ENCODE peak calls at places on chromosomes 3 and 15, in ten cellular contexts. U, D, P, E, Y, R, Z, J, V and K are unnamed samples.

GRCh38 chr15:58463815-58464697 is 32.3 kb downstream of the LIPC start:
- DNase-seq in U (no peak), P (no peak), Z (no peak), R (no peak), Y (no peak), V (no peak), D (no peak), E (no peak), J (no peak), K (no peak)

GRCh38 chr3:105829879-105830622 is 38.8 kb downstream of the CBLB start:
- DNase-seq in Y (no peak), E (no peak), Z (no peak), U (no peak), P (no peak), V (no peak), D (no peak), R (no peak), J (no peak), K (no peak)

GRCh38 chr3:42852443-42852842 is 23.2 kb downstream of the CYP8B1 start:
- DNase-seq in Y (no peak), R (no peak), U (no peak), V (no peak), E (no peak), D (no peak), Z (no peak), P (no peak), J (peak), K (no peak)

GRCh38 chr3:141860766-141861513 is 15.5 kb upstream of the ATP1B3 start:
- DNase-seq in P (no peak), Z (no peak), E (no peak), R (no peak), Y (no peak), J (no peak), U (no peak), V (no peak), D (no peak), K (no peak)

GRCh38 chr3:124597273-124597672 is 133.0 kb upstream of the UMPS start:
- DNase-seq in D (no peak), P (peak), U (no peak), E (no peak), J (no peak), Y (no peak), Z (no peak), R (no peak), V (no peak), K (no peak)

GRCh38 chr15:98878862-98879261 is 128.7 kb downstream of the PGPEP1L start:
- DNase-seq in Z (no peak), J (peak), D (no peak), Y (no peak), U (no peak), V (no peak), R (peak), P (no peak), E (no peak), K (no peak)

GRCh38 chr3:125043599-125044151 is 12.1 kb downstream of the HEG1 start:
- DNase-seq in R (no peak), U (no peak), V (peak), D (no peak), J (no peak), Z (no peak), Y (no peak), P (peak), E (no peak), K (no peak)

GRCh38 chr3:73365756-73366397 is 258.9 kb downstream of the PDZRN3 start:
- DNase-seq in Z (no peak), U (no peak), V (peak), R (peak), P (peak), E (no peak), Y (no peak), J (peak), D (no peak), K (no peak)

GRCh38 chr3:123421353-123422174 is 27.3 kb downstream of the ADCY5 start:
- DNase-seq in U (no peak), P (no peak), J (peak), E (no peak), V (no peak), D (no peak), R (peak), Z (no peak), Y (no peak), K (no peak)

GRCh38 chr15:100083572-100083971 is 258.2 kb downstream of the ADAMTS17 start:
- DNase-seq in U (no peak), Y (no peak), Z (no peak), D (no peak), J (peak), R (no peak), V (peak), E (no peak), P (no peak), K (no peak)

GRCh38 chr3:158711886-158712285 is 20.4 kb downstream of the RARRES1 start:
- DNase-seq in J (no peak), E (no peak), Y (no peak), V (no peak), Z (no peak), P (no peak), R (no peak), U (no peak), D (no peak), K (peak)

DNA sequence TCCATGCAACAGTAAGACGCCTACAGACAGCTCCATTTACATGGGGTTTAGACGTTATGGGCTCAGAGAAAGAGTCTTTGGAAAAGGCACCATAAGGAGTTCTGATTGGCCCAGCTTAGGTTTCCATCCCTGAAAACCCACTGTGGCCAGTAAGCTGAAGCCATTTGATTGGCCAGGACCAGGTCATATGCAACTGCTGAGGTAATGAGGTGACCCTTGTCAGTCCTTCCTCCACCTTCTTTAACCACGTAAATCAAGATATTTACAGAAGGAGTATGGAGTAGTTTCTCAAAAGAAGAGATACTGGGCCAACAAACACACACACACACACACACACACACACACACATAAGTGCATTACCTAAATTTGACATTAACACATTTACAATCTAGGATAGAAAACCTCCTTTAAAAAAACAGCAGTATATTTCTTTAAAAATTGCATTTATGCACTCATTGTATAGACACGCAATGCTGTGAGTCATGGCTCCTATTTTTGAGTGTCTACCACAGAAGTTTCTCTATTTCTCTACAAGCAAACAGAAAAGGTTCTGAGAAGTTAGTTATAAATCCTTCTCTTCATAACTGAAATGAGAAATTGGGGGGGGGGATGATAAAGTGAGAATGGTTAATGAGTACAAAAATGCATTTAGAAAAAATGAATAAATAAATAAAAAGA is 16.3 kb upstream of the MB21D2 start:
- DNase-seq in Z (no peak), V (no peak), E (no peak), Y (no peak), R (no peak), J (no peak), P (no peak), D (no peak), U (no peak), K (no peak)
- TF ChIP-seq POLR2A in Z (no peak), V (no peak), E (no peak), Y (no peak), R (no peak), J (no peak), P (no peak), D (no peak), U (no peak), K (no peak)

DNA sequence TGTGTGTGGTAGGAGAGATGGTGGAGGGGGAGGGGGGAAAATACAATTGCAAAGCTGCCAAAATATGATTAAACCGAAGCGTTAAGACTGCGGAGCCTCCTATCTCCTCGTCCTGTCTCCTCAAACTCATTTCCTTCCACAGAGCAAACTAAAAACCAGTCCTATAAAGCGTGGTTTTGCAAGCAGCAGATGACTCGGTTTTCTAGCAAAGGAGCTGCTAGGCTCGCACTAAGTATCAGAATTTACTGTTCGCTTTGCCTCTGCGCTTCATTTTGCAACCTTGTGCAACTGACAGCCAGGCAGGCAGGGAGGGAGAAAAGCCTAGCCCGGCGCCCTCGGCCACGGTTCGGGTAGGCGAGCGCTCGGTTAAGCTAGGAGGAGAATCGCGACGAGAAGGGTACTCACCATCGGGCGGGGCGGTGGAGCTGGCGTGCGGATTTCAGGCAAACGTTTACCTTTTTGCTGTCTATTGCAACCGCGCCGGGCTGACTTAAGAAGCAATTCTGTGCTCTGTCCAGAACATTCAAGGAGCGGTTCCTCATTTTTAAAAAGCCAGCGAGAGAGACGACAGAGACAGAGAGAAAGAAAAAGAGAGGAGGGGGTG is 3.8 kb upstream of the NR2F2 start:
- DNase-seq in R (no peak), D (no peak), Z (no peak), J (no peak), P (no peak), E (no peak), Y (no peak), U (peak), V (peak), K (no peak)
- TF ChIP-seq POLR2A in R (no peak), D (no peak), Z (no peak), J (peak), P (peak), E (no peak), Y (no peak), U (peak), V (no peak), K (no peak)

GRCh38 chr3:114213262-114213668 is 24.1 kb downstream of the ZNF80 start:
- DNase-seq in U (no peak), Z (no peak), R (no peak), P (no peak), V (no peak), D (no peak), E (no peak), J (no peak), Y (no peak), K (no peak)
- TF ChIP-seq POLR2A in U (no peak), Z (no peak), R (no peak), P (no peak), V (no peak), D (no peak), E (no peak), J (no peak), Y (no peak), K (no peak)

DNA sequence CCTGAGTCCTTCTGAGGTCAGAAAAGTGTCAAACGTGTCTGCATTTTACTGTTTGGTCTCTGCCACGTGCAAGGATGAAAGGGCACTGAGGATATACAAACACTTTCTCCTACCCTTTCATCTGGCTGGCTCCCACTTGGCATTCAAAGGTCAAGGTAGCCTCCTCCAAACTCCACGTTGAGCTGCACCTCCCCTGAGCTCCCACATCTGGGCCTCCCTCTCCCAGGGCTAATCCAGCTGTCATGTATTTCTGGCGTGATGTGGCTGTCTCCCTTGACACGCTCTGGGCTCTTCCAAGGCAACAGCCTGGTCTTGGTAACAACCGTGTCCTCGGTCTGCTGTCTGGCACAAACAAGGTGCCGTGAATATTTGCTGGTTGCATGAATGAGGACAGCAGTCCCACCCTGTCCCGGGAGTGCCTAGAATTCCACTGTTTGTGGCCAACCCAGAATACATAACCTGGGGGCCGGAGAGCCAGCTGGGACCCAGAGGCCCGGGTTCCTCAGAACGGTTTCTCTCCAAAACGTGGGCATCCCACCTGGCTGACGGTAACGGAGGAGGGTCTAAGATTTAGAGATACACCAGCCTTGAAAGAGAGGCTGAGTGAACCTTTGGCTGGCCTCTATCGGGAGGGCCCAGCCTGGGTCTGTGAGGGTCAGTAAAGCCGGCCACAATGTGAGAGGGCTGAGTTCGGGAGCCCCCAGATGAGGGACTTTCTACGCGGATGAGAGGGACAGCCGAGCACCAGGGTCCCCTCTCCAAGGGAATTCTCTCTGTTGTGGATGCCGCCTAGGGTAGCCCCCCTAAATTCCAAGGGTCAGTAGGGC is 767 bp downstream of the GLT8D1 start:
- DNase-seq in E (no peak), U (peak), D (no peak), J (peak), Y (peak), Z (no peak), R (no peak), V (no peak), P (no peak), K (peak)
- TF ChIP-seq POLR2A in E (no peak), U (no peak), D (no peak), J (peak), Y (peak), Z (no peak), R (no peak), V (no peak), P (no peak), K (no peak)

GRCh38 chr3:48092270-48092669 is 76.1 kb upstream of the MAP4 start:
- DNase-seq in P (no peak), U (no peak), J (no peak), Z (no peak), E (no peak), Y (no peak), V (no peak), R (no peak), D (no peak), K (no peak)

GRCh38 chr3:48088056-48088748 is 72.0 kb upstream of the MAP4 start:
- DNase-seq in J (peak), D (peak), Z (no peak), E (no peak), R (peak), Y (no peak), V (peak), U (peak), P (no peak), K (no peak)

GRCh38 chr3:48086736-48087470 is 70.7 kb upstream of the MAP4 start:
- DNase-seq in Z (no peak), U (no peak), P (no peak), R (no peak), Y (no peak), J (no peak), E (no peak), V (no peak), D (no peak), K (no peak)

GRCh38 chr3:48090166-48090939 is 74.1 kb upstream of the MAP4 start:
- DNase-seq in R (no peak), Y (no peak), D (no peak), Z (no peak), V (no peak), P (no peak), J (no peak), E (no peak), U (no peak), K (no peak)

GRCh38 chr3:48088749-48089466 is 72.7 kb upstream of the MAP4 start:
- DNase-seq in P (peak), U (peak), Z (peak), R (peak), Y (peak), J (peak), D (peak), V (peak), E (peak), K (peak)
- TF ChIP-seq POLR2A in P (peak), U (peak), Z (peak), R (peak), Y (peak), J (peak), D (peak), V (peak), E (peak), K (peak)

GRCh38 chr3:196163687-196164493 is 47.3 kb downstream of the ZDHHC19 start:
- DNase-seq in Y (peak), V (no peak), U (peak), Z (no peak), P (peak), E (no peak), R (no peak), D (no peak), J (no peak), K (no peak)

GRCh38 chr3:196162679-196163078 is 48.5 kb downstream of the ZDHHC19 start:
- DNase-seq in Z (no peak), R (no peak), Y (no peak), J (no peak), U (no peak), D (no peak), P (no peak), E (no peak), V (no peak), K (no peak)

GRCh38 chr3:196159526-196159925 is 51.7 kb downstream of the ZDHHC19 start:
- DNase-seq in E (no peak), U (no peak), D (no peak), P (no peak), J (no peak), Y (no peak), V (no peak), R (no peak), Z (no peak), K (no peak)

GRCh38 chr3:196163212-196163611 is 48.0 kb downstream of the ZDHHC19 start:
- DNase-seq in U (no peak), E (no peak), Z (no peak), J (no peak), P (no peak), Y (no peak), R (no peak), D (no peak), V (no peak), K (no peak)

DNA sequence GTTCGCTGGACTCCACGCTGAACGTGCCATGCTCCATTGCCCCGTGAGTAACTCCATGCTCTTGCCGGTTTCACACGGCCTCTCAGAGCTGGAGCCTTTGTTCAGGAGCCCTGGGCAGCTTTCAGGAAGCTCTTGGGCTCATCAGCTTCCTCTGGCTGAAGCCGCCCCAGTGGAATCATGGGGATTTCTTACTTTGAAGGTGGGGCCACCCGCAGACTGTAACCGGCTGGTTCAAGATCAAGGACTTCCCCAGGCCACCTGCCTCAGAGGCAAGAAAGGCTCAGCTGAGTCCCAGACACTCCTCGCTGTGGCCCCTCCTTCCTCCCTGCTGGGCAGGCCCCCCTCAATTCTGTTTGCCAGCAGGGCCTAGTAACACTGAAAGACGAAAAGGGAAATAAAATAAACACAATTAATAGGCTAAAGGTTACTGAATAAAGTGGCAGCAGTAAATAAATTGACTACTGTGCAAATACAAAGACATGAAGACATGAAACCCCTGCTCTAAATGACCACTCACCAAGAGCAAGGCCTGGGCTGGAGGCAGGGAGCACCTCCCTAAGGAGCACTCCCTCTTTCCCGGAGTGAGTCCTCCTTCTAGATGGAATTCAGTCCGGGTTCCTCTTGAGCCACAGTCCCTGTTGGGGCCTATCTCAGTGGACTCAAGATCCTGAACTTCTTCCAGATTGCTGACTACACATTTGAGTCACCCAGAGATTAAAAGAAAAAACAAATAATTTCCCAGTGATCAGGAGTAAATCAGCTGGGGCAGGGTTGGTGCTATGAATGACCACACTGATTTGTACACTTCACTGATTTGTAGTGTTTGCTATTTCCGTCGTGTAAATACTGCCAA is 51.0 kb downstream of the ZDHHC19 start:
- DNase-seq in V (no peak), Z (peak), U (peak), D (peak), E (peak), R (no peak), J (peak), Y (peak), P (no peak), K (peak)
- TF ChIP-seq POLR2A in V (no peak), Z (peak), U (no peak), D (no peak), E (no peak), R (no peak), J (no peak), Y (no peak), P (no peak), K (no peak)

DNA sequence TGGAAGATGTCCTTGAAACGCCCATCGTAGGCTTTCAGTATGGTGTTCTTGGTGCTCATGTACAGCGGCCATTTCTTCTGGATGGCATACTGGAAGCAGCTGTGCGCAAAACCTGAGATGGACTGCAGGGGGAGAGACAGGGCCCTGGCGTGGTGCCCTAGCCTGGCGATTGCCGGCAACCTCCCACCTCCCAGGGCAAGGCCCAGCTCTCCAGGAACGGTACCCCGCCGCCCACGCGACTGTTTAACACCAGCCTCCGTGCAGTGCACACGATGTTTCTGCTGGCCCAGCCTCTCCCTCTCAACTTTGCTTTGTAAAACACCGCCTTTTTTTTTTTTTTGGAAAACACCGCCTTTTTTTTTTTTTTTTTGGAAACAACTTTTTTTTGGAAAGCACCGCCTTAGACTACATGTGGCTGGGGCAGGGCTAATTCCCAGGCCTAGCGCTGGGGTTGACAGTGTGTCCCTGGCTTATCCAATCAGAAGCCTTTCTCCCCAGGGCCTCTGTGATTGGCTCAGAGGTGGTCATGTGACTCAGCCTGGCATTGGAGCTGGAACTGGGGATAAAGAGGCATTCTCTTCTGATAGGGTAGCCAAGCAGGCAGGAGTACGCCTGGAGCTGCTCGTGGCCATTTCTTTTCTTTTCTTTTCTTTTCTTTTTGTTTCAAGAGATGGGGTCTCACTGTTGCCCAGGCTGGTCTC is 14.7 kb downstream of the IDH2 start:
- DNase-seq in Z (no peak), P (no peak), U (peak), J (no peak), D (no peak), Y (no peak), V (no peak), E (no peak), R (peak), K (no peak)
- TF ChIP-seq POLR2A in Z (no peak), P (no peak), U (no peak), J (no peak), D (no peak), Y (no peak), V (no peak), E (no peak), R (no peak), K (no peak)